ENCODE peak calls at places on chromosome 13, in seven cellular contexts. T is A549, H is HFFc6, J is BE2C, K is B cell, A is keratinocyte, D is epithelial cell of proximal tubule. F is an unnamed sample.

GRCh38 chr13:31896427-31896826 is 135.1 kb upstream of the FRY start:
- DNase-seq in D (no peak), T (no peak), H (peak; percentile 33), A (no peak), J (peak; percentile 55), K (peak; percentile 7), F (no peak)

GRCh38 chr13:51739403-51740112 is 64.4 kb downstream of the DHRS12 start:
- DNase-seq in J (no peak), T (no peak), K (no peak), D (no peak), A (no peak), H (no peak), F (no peak)

GRCh38 chr13:110629735-110630134 is 14.4 kb downstream of the NAXD start:
- DNase-seq in A (no peak), K (no peak), H (no peak), J (no peak), T (no peak), D (no peak), F (peak; percentile 64)

GRCh38 chr13:59587971-59588716 is 575.6 kb downstream of the DIAPH3 start:
- DNase-seq in A (no peak), J (no peak), H (no peak), T (no peak), D (no peak), K (no peak), F (no peak)

GRCh38 chr13:99425485-99426341 is 75.6 kb upstream of the TM9SF2 start:
- DNase-seq in D (no peak), J (no peak), T (no peak), K (peak; percentile 74), H (no peak), A (no peak), F (peak; percentile 88)

GRCh38 chr13:42486711-42487198 is 87.2 kb upstream of the TNFSF11 start:
- DNase-seq in K (no peak), J (no peak), H (peak; percentile 55), D (no peak), A (no peak), T (peak; percentile 17), F (no peak)

GRCh38 chr13:42276683-42277082 is 4.7 kb downstream of the AKAP11 start:
- DNase-seq in A (no peak), H (no peak), K (no peak), D (no peak), T (no peak), J (no peak), F (no peak)

GRCh38 chr13:33937373-33938087 is 119.6 kb downstream of the RFC3 start:
- DNase-seq in K (no peak), D (no peak), T (no peak), J (no peak), H (no peak), A (no peak), F (no peak)

GRCh38 chr13:101157261-101157660 is 259.0 kb downstream of the NALCN start:
- DNase-seq in H (no peak), A (no peak), K (no peak), T (no peak), D (peak; percentile 19), J (no peak), F (no peak)

GRCh38 chr13:54787754-54788153 is 1759.1 kb downstream of the OLFM4 start:
- DNase-seq in D (no peak), T (no peak), H (no peak), A (no peak), K (no peak), J (no peak), F (no peak)

GRCh38 chr13:113532156-113532806 is 41.8 kb upstream of the DCUN1D2 start:
- DNase-seq in T (no peak), A (no peak), J (peak; percentile 41), H (no peak), D (no peak), K (no peak), F (no peak)

GRCh38 chr13:110816500-110816899 is 98.4 kb downstream of the ANKRD10 start:
- DNase-seq in T (no peak), K (no peak), H (no peak), A (no peak), D (no peak), J (no peak), F (no peak)

GRCh38 chr13:57311009-57311586 is 144.1 kb downstream of the PRR20E start:
- DNase-seq in A (no peak), T (no peak), D (no peak), K (no peak), H (no peak), J (no peak), F (no peak)

GRCh38 chr13:109111141-109111540 is 481.7 kb downstream of the MYO16 start:
- DNase-seq in J (no peak), H (no peak), A (no peak), T (no peak), K (no peak), D (no peak), F (no peak)

GRCh38 chr13:52767949-52768516 is 28.4 kb upstream of the CNMD start:
- DNase-seq in H (no peak), A (no peak), J (no peak), K (no peak), T (no peak), D (no peak), F (no peak)

GRCh38 chr13:37306778-37307544 is 201.5 kb upstream of the CSNK1A1L start:
- DNase-seq in A (peak; percentile 77), H (peak; percentile 94), T (no peak), K (no peak), D (peak; percentile 56), J (no peak), F (no peak)

GRCh38 chr13:73872397-73872796 is 261.8 kb downstream of the KLF12 start:
- DNase-seq in K (no peak), T (no peak), J (no peak), D (no peak), H (no peak), A (no peak), F (no peak)

GRCh38 chr13:91228940-91229339 is 118.5 kb upstream of the MIR17HG start:
- DNase-seq in A (no peak), K (no peak), T (no peak), D (no peak), H (no peak), J (no peak), F (no peak)

GRCh38 chr13:41670873-41671443 is 213.6 kb downstream of the RGCC start:
- DNase-seq in A (no peak), T (no peak), J (peak; percentile 38), H (no peak), K (no peak), D (no peak), F (no peak)

GRCh38 chr13:110644892-110645521 is 29.7 kb downstream of the NAXD start:
- DNase-seq in H (peak; percentile 71), J (peak; percentile 83), D (no peak), T (no peak), K (peak; percentile 81), A (no peak), F (peak; percentile 73)

GRCh38 chr13:73060251-73061160 is 1.7 kb downstream of the KLF5 start:
- DNase-seq in H (peak; percentile 35), K (peak; percentile 11), D (no peak), J (no peak), T (no peak), A (no peak), F (no peak)

GRCh38 chr13:52455677-52456041 is 381 bp downstream of the CKAP2 start:
- DNase-seq in J (peak; percentile 90), H (peak; percentile 15), D (no peak), K (peak; percentile 83), A (no peak), T (peak; percentile 53), F (peak; percentile 85)

DNA sequence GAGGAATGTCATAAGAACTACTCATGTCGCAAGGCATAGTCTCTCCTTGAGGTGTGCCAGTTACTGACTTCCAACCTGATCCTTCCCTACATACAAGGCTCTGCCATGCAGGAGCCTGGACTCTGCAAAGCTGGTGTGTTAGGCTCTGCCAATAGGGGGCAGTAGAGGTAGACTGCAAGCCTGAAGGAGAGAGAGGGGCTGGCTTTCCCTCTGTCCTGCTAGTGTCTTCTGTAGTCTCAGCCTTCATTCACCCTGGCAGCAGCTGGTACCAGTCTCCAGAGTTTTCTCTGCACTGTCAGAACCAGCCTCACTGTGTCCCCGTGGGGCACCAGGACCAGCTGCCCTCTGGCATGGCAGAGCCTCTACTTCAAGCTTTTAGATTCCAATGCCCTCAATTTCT is 14.5 kb downstream of the SHISA2 start:
- DNase-seq in K (no peak), A (no peak), T (no peak), J (peak; percentile 45), D (no peak), H (no peak), F (peak; percentile 52)
- TF ChIP-seq CTCF in K (peak; percentile 24), A (peak; percentile 65), T (peak; percentile 11), J (peak; percentile 68), D (peak; percentile 78), H (peak; percentile 67), F (peak; percentile 73)

GRCh38 chr13:30334663-30335386 is 27.5 kb upstream of the KATNAL1 start:
- DNase-seq in K (peak; percentile 33), T (peak; percentile 25), H (no peak), J (peak; percentile 49), A (no peak), D (no peak), F (peak; percentile 24)
- TF ChIP-seq CTCF in K (peak; percentile 32), T (peak; percentile 24), H (peak; percentile 76), J (peak; percentile 78), A (peak; percentile 60), D (peak; percentile 70), F (peak; percentile 78)

DNA sequence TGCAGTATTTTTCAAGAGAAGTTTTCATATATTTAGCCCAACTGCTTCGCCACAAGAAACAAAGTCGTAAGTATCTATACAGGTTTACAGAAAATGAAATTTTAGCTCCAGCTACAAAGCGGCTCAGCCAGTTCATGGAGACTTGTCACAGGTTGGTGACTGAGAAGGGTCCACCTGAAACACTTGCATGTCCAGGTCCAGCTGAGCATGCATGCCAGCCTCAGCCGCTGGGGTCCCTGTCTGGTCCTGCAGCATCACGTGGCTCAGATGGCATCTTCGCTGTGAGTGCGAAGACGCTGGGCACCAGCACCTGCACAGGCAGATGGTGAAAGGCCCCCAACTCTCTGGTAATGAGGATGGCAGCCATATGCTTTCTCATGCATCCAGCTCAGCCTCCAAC is 63.8 kb downstream of the SHISA2 start:
- DNase-seq in H (no peak), T (no peak), A (no peak), D (no peak), K (no peak), J (no peak), F (no peak)
- TF ChIP-seq CTCF in H (no peak), T (no peak), A (no peak), D (no peak), K (no peak), J (no peak), F (no peak)

GRCh38 chr13:104389722-104390121 is 1323.5 kb upstream of the SLC10A2 start:
- DNase-seq in H (no peak), D (no peak), K (no peak), A (no peak), J (no peak), T (no peak), F (no peak)
- TF ChIP-seq CTCF in H (no peak), D (no peak), K (no peak), A (no peak), J (no peak), T (no peak), F (no peak)

F was measured in activated CD8-positive, alpha-beta T cell treated with anti-CD3 and anti-CD28 coated beads for 36 hours.